ENCODE peak calls at places on chromosomes 5 and 9, in six cellular contexts. O is epithelial cell of proximal tubule; J is COR-L47; V is CD4-positive, alpha-beta T cell; F is head of caudate nucleus; S is D341Med. G is an unnamed sample.

GRCh38 chr9:126791406-126792230 is 13.2 kb upstream of the ZBTB43 start:
- DNase-seq in O (peak; percentile 82), J (no peak), V (no peak), F (no peak), S (no peak), G (peak; percentile 46)

GRCh38 chr5:40410231-40410861 is 269.4 kb upstream of the PTGER4 start:
- DNase-seq in O (no peak), J (no peak), V (no peak), F (no peak), S (no peak), G (peak; percentile 76)

GRCh38 chr5:126543009-126543408 is 52.0 kb downstream of the ALDH7A1 start:
- DNase-seq in O (no peak), J (no peak), V (no peak), F (no peak), S (no peak), G (no peak)

GRCh38 chr5:81787843-81788242 is 36.9 kb upstream of the SSBP2 start:
- DNase-seq in O (peak; percentile 26), J (no peak), V (no peak), F (no peak), S (no peak), G (no peak)

GRCh38 chr9:129141066-129142041 is 30.1 kb downstream of the PTPA start:
- DNase-seq in O (peak; percentile 87), J (no peak), V (no peak), F (no peak), S (no peak), G (no peak)

GRCh38 chr9:76018244-76018643 is 127.8 kb downstream of the PCSK5 start:
- DNase-seq in O (no peak), J (no peak), V (no peak), F (no peak), S (no peak), G (no peak)

GRCh38 chr5:176743136-176743827 is 67.1 kb upstream of the UNC5A start:
- DNase-seq in O (no peak), J (peak; percentile 74), V (no peak), F (peak; percentile 43), S (peak; percentile 61), G (no peak)

GRCh38 chr5:112186401-112186990 is 232.6 kb downstream of the EPB41L4A start:
- DNase-seq in O (no peak), J (peak; percentile 7), V (no peak), F (no peak), S (peak; percentile 47), G (peak; percentile 24)

GRCh38 chr9:137028013-137028280 is at the start of gene ABCA2:
- DNase-seq in O (no peak), J (no peak), V (no peak), F (no peak), S (no peak), G (no peak)

GRCh38 chr9:114094971-114095370 is 4.1 kb downstream of the KIF12 start:
- DNase-seq in O (no peak), J (no peak), V (peak; percentile 17), F (no peak), S (no peak), G (no peak)

GRCh38 chr5:176899296-176899891 is at the start of gene HK3:
- DNase-seq in O (no peak), J (no peak), V (no peak), F (no peak), S (no peak), G (no peak)

GRCh38 chr5:75608886-75609285 is 2.4 kb upstream of the ANKDD1B start:
- DNase-seq in O (no peak), J (no peak), V (no peak), F (no peak), S (no peak), G (no peak)

GRCh38 chr9:137303893-137304382 is 1.9 kb upstream of the NRARP start:
- DNase-seq in O (no peak), J (no peak), V (peak; percentile 31), F (no peak), S (no peak), G (no peak)